ENCODE peak calls at places on chromosomes 6 and 20, in six cellular contexts. D, V, F, E, Y and G are unnamed samples.

GRCh38 chr20:19835533-19836222 is 77.6 kb downstream of the RIN2 start:
- DNase-seq in D (peak; percentile 40), V (no peak), F (no peak), E (no peak), Y (no peak), G (no peak)

GRCh38 chr6:496649-497048 is 105.1 kb downstream of the IRF4 start:
- DNase-seq in D (no peak), V (no peak), F (no peak), E (no peak), Y (no peak), G (no peak)

GRCh38 chr20:10131612-10132345 is 86.9 kb upstream of the SNAP25 start:
- DNase-seq in D (peak; percentile 71), V (no peak), F (peak; percentile 15), E (no peak), Y (no peak), G (no peak)

GRCh38 chr20:44428174-44429016 is 47.3 kb upstream of the TTPAL start:
- DNase-seq in D (no peak), V (no peak), F (peak; percentile 45), E (no peak), Y (no peak), G (no peak)

GRCh38 chr6:1027109-1027794 is 284.6 kb upstream of the FOXQ1 start:
- DNase-seq in D (no peak), V (no peak), F (peak; percentile 50), E (no peak), Y (no peak), G (no peak)

GRCh38 chr20:49559411-49560081 is 8.4 kb downstream of the PTGIS start:
- DNase-seq in D (no peak), V (no peak), F (no peak), E (no peak), Y (no peak), G (no peak)

GRCh38 chr20:57450419-57450818 is 59.2 kb downstream of the RBM38 start:
- DNase-seq in D (peak; percentile 42), V (peak; percentile 92), F (no peak), E (no peak), Y (no peak), G (no peak)

GRCh38 chr20:774016-774679 is 5.8 kb upstream of the SLC52A3 start:
- DNase-seq in D (no peak), V (no peak), F (no peak), E (no peak), Y (no peak), G (no peak)

GRCh38 chr20:31822421-31823330 is 3.5 kb downstream of the MYLK2 start:
- DNase-seq in D (peak; percentile 82), V (peak; percentile 64), F (peak; percentile 29), E (peak; percentile 74), Y (peak; percentile 59), G (peak; percentile 86)

GRCh38 chr6:130164251-130164650 is 58.5 kb downstream of the SAMD3 start:
- DNase-seq in D (no peak), V (no peak), F (no peak), E (no peak), Y (no peak), G (no peak)

GRCh38 chr6:7684843-7685242 is 41.1 kb upstream of the BMP6 start:
- DNase-seq in D (no peak), V (no peak), F (no peak), E (no peak), Y (no peak), G (no peak)

GRCh38 chr20:48788486-48789072 is 39.2 kb downstream of the PREX1 start:
- DNase-seq in D (no peak), V (peak; percentile 48), F (no peak), E (no peak), Y (no peak), G (no peak)

GRCh38 chr6:41021832-41022231 is 17.2 kb downstream of the UNC5CL start:
- DNase-seq in D (no peak), V (no peak), F (peak; percentile 70), E (no peak), Y (no peak), G (no peak)

GRCh38 chr6:149907317-149907716 is 9.4 kb upstream of the RAET1E start:
- DNase-seq in D (no peak), V (no peak), F (no peak), E (no peak), Y (no peak), G (no peak)

GRCh38 chr6:113842165-113842564 is 15.0 kb upstream of the MARCKS start:
- DNase-seq in D (no peak), V (no peak), F (no peak), E (no peak), Y (no peak), G (no peak)

GRCh38 chr6:154942770-154943169 is 52.3 kb upstream of the TIAM2 start:
- DNase-seq in D (no peak), V (no peak), F (no peak), E (no peak), Y (no peak), G (no peak)

GRCh38 chr6:87724994-87725811 is 23.2 kb upstream of the AKIRIN2 start:
- DNase-seq in D (no peak), V (no peak), F (no peak), E (no peak), Y (no peak), G (no peak)

GRCh38 chr6:54579011-54579410 is 267.6 kb upstream of the FAM83B start:
- DNase-seq in D (no peak), V (no peak), F (no peak), E (no peak), Y (no peak), G (no peak)

GRCh38 chr6:52725530-52726192 is 37.6 kb downstream of the GSTA2 start:
- DNase-seq in D (no peak), V (no peak), F (peak; percentile 78), E (no peak), Y (no peak), G (no peak)

GRCh38 chr6:12148317-12148801 is 136.2 kb downstream of the HIVEP1 start:
- DNase-seq in D (no peak), V (no peak), F (peak; percentile 56), E (no peak), Y (no peak), G (no peak)

GRCh38 chr20:53706511-53707031 is 112.9 kb upstream of the ZNF217 start:
- DNase-seq in D (no peak), V (no peak), F (no peak), E (no peak), Y (no peak), G (no peak)

GRCh38 chr6:167091149-167092107 is 31.5 kb upstream of the CCR6 start:
- DNase-seq in D (peak; percentile 30), V (peak; percentile 65), F (no peak), E (no peak), Y (no peak), G (no peak)

GRCh38 chr20:1427457-1428054 is 34.7 kb upstream of the FKBP1A start:
- DNase-seq in D (no peak), V (no peak), F (no peak), E (no peak), Y (no peak), G (no peak)

GRCh38 chr6:75791881-75792280 is 42.8 kb downstream of the MYO6 start:
- DNase-seq in D (no peak), V (no peak), F (peak; percentile 40), E (no peak), Y (no peak), G (no peak)

GRCh38 chr20:7358670-7359069 is 581.6 kb downstream of the HAO1 start:
- DNase-seq in D (no peak), V (no peak), F (no peak), E (no peak), Y (no peak), G (peak; percentile 15)

GRCh38 chr20:50027611-50028105 is 44.9 kb downstream of the SNAI1 start:
- DNase-seq in D (peak; percentile 84), V (no peak), F (peak; percentile 44), E (peak; percentile 64), Y (peak; percentile 74), G (no peak)

GRCh38 chr6:110528930-110529325 is 52.5 kb upstream of the SLC22A16 start:
- DNase-seq in D (no peak), V (no peak), F (no peak), E (no peak), Y (no peak), G (no peak)

GRCh38 chr6:151285121-151285520 is 45.4 kb downstream of the AKAP12 start:
- DNase-seq in D (no peak), V (no peak), F (peak; percentile 39), E (no peak), Y (no peak), G (no peak)

DNA sequence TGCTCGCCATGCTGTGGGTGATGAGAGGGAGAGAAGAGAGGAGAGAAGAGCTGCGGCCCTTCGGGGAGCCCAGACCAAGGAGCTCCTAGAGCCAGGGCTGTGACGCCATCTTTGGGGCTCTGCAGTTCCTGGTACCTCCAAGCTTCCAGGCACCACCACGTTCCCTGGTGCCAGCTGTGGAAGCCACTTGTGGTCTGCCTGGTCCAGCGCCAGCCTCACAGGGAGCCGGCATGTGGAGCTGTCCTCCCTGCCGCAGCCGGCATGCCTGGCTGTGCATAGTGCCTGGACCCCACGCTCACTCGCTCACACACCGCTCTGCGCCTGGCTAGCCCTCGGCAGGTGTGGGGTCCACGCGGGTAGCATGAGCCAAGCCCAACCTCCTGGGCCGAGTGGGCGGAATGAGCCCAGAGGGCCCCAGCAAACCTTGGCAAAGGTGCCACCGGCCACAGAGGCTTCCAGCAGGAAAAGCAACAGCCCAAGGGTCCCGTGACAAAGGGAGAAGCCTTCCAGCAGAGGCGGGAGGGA is 19.3 kb upstream of the CHRNA4 start:
- DNase-seq in D (no peak), V (no peak), F (no peak), E (no peak), Y (no peak), G (no peak)
- TF ChIP-seq CTCF in D (no peak), V (no peak), F (no peak), E (no peak), Y (no peak), G (no peak)

DNA sequence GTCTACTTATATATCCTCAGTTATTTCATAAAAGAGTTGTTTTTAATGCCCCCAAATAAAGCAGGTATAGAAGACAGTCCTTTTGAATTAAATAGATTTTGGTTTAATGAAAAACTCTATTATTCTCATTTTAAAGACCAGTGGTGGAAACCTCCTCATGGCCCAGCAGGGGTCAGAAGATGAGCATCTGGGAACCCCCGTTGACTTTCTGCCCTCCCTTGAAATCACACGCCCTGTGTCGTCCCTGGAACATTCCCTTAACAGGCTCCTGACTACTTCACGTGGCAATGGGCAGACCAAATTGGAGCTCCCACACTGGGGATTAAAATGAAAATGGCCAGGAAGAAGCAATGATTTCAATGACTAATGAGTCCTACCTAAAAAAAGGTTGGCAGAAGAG is 220.9 kb downstream of the KIF16B start:
- DNase-seq in D (no peak), V (no peak), F (no peak), E (no peak), Y (no peak), G (no peak)
- TF ChIP-seq CTCF in D (no peak), V (no peak), F (no peak), E (no peak), Y (no peak), G (no peak)

GRCh38 chr20:33282196-33282934 is 649 bp upstream of the BPIFB1 start:
- DNase-seq in D (no peak), V (no peak), F (no peak), E (no peak), Y (no peak), G (no peak)
- TF ChIP-seq CTCF in D (no peak), V (no peak), F (no peak), E (no peak), Y (no peak), G (no peak)

GRCh38 chr6:27448456-27448855 is 24.4 kb downstream of the ZNF184 start:
- DNase-seq in D (no peak), V (no peak), F (no peak), E (no peak), Y (no peak), G (no peak)

GRCh38 chr6:27452496-27452897 is 20.4 kb downstream of the ZNF184 start:
- DNase-seq in D (no peak), V (no peak), F (no peak), E (no peak), Y (no peak), G (no peak)

GRCh38 chr6:27451660-27452390 is 21.1 kb downstream of the ZNF184 start:
- DNase-seq in D (no peak), V (no peak), F (no peak), E (no peak), Y (no peak), G (no peak)
- TF ChIP-seq CTCF in D (no peak), V (no peak), F (no peak), E (no peak), Y (no peak), G (no peak)